ENCODE peak calls at places on chromosomes 2 and 18, in ten cellular contexts. Q is HCEC 1CT, R is A549, B is skeletal muscle cell, N is cardiac fibroblast, O is astrocyte of the cerebellum, X is NCI-H1092 treated with DMSO at 0.1 percent for 48 hours, H is HTR-8/SVneo, A is NCI-H510A, Z is GM12891. W is an unnamed sample.

GRCh38 chr2:225814554-225814953 is 415.0 kb downstream of the NYAP2 start:
- DNase-seq in Q (no peak), R (no peak), B (no peak), N (no peak), O (no peak), X (no peak), H (no peak), A (no peak), Z (no peak), W (no peak)

GRCh38 chr2:191696001-191696400 is 18.1 kb downstream of the NABP1 start:
- DNase-seq in Q (peak), R (no peak), B (peak), N (peak), O (peak), X (peak), H (no peak), A (peak), Z (no peak), W (no peak)

GRCh38 chr2:134712736-134713495 is 5.9 kb downstream of the TMEM163 start:
- DNase-seq in Q (no peak), R (no peak), B (no peak), N (no peak), O (no peak), X (no peak), H (no peak), A (no peak), Z (no peak), W (no peak)

GRCh38 chr2:122748552-122749011 is 993.1 kb downstream of the TSN start:
- DNase-seq in Q (peak), R (no peak), B (peak), N (peak), O (no peak), X (peak), H (no peak), A (no peak), Z (no peak), W (no peak)

GRCh38 chr2:170842785-170843184 is 26.1 kb downstream of the GAD1 start:
- DNase-seq in Q (peak), R (no peak), B (peak), N (no peak), O (no peak), X (no peak), H (no peak), A (no peak), Z (no peak), W (no peak)

GRCh38 chr2:81436256-81436655 is 1131.7 kb upstream of the LRRTM1 start:
- DNase-seq in Q (no peak), R (no peak), B (no peak), N (peak), O (no peak), X (no peak), H (no peak), A (no peak), Z (no peak), W (peak)

GRCh38 chr18:73842795-73843394 is 304.7 kb downstream of the FBXO15 start:
- DNase-seq in Q (peak), R (peak), B (peak), N (peak), O (peak), X (peak), H (peak), A (peak), Z (peak), W (peak)

GRCh38 chr2:217805679-217806479 is 196.9 kb downstream of the TNS1 start:
- DNase-seq in Q (no peak), R (no peak), B (no peak), N (no peak), O (no peak), X (no peak), H (no peak), A (no peak), Z (no peak), W (no peak)

GRCh38 chr2:104378853-104379374 is 475.0 kb upstream of the POU3F3 start:
- DNase-seq in Q (no peak), R (peak), B (no peak), N (no peak), O (peak), X (peak), H (no peak), A (no peak), Z (peak), W (no peak)

GRCh38 chr2:133787207-133787606 is 218.9 kb upstream of the NCKAP5 start:
- DNase-seq in Q (peak), R (no peak), B (peak), N (peak), O (no peak), X (no peak), H (no peak), A (no peak), Z (no peak), W (no peak)

GRCh38 chr2:165793779-165794519 is at the start of gene GALNT3:
- DNase-seq in Q (no peak), R (no peak), B (no peak), N (no peak), O (no peak), X (peak), H (no peak), A (peak), Z (peak), W (peak)

GRCh38 chr2:106961328-106961727 is 75.4 kb upstream of the ST6GAL2 start:
- DNase-seq in Q (no peak), R (no peak), B (no peak), N (no peak), O (no peak), X (no peak), H (no peak), A (peak), Z (no peak), W (no peak)

GRCh38 chr2:199381531-199381930 is 76.2 kb downstream of the SATB2 start:
- DNase-seq in Q (no peak), R (no peak), B (no peak), N (no peak), O (no peak), X (no peak), H (no peak), A (no peak), Z (no peak), W (no peak)

W was measured in HCT116.